ENCODE peak calls at places on chromosomes 11 and 22, in six cellular contexts. Q, D, L, R, G and U are unnamed samples.

GRCh38 chr11:12824281-12825041 is 150.2 kb downstream of the TEAD1 start:
- DNase-seq in Q (no peak), D (no peak), L (no peak), R (no peak), G (no peak), U (no peak)

GRCh38 chr11:63916837-63917684 is at the start of gene RCOR2:
- DNase-seq in Q (peak; percentile 84), D (peak; percentile 80), L (peak; percentile 95), R (peak; percentile 99), G (peak; percentile 78), U (peak; percentile 96)

GRCh38 chr11:10377182-10377581 is 72.3 kb downstream of the ADM start:
- DNase-seq in Q (no peak), D (no peak), L (no peak), R (no peak), G (no peak), U (no peak)

GRCh38 chr11:112858289-112859023 is 102.8 kb upstream of the NCAM1 start:
- DNase-seq in Q (no peak), D (no peak), L (no peak), R (no peak), G (no peak), U (no peak)

GRCh38 chr11:111719379-111719778 is 46.8 kb downstream of the PPP2R1B start:
- DNase-seq in Q (no peak), D (no peak), L (no peak), R (no peak), G (no peak), U (no peak)

GRCh38 chr22:47316020-47316419 is 553.6 kb downstream of the TBC1D22A start:
- DNase-seq in Q (no peak), D (no peak), L (no peak), R (no peak), G (peak; percentile 13), U (no peak)

GRCh38 chr22:36332623-36333331 is 55.0 kb downstream of the MYH9 start:
- DNase-seq in Q (no peak), D (peak; percentile 95), L (peak; percentile 75), R (peak; percentile 74), G (no peak), U (peak; percentile 94)

GRCh38 chr22:37417264-37417663 is 10.0 kb downstream of the ELFN2 start:
- DNase-seq in Q (no peak), D (no peak), L (no peak), R (no peak), G (no peak), U (no peak)

GRCh38 chr22:41660416-41660815 is 28.3 kb downstream of the SNU13 start:
- DNase-seq in Q (no peak), D (no peak), L (no peak), R (no peak), G (no peak), U (peak; percentile 20)

GRCh38 chr22:17980638-17981051 is 43.7 kb downstream of the MICAL3 start:
- DNase-seq in Q (no peak), D (peak; percentile 18), L (no peak), R (peak; percentile 42), G (no peak), U (no peak)

GRCh38 chr11:64283092-64283491 is 1.4 kb downstream of the BAD start:
- DNase-seq in Q (no peak), D (no peak), L (no peak), R (no peak), G (no peak), U (no peak)

GRCh38 chr11:134987828-134988227 is 575.8 kb upstream of the B3GAT1 start:
- DNase-seq in Q (no peak), D (no peak), L (no peak), R (no peak), G (no peak), U (no peak)

GRCh38 chr22:38284042-38284402 is 11.2 kb upstream of the TMEM184B start:
- DNase-seq in Q (no peak), D (peak; percentile 90), L (peak; percentile 38), R (no peak), G (no peak), U (peak; percentile 91)

GRCh38 chr11:45766469-45766868 is 38.5 kb upstream of the SLC35C1 start:
- DNase-seq in Q (no peak), D (no peak), L (no peak), R (no peak), G (no peak), U (no peak)

GRCh38 chr22:48536691-48537591 is 1290.7 kb downstream of the BRD1 start:
- DNase-seq in Q (peak; percentile 80), D (no peak), L (no peak), R (no peak), G (no peak), U (no peak)

GRCh38 chr11:92504534-92504933 is 279.9 kb downstream of the FAT3 start:
- DNase-seq in Q (no peak), D (no peak), L (no peak), R (no peak), G (no peak), U (no peak)

GRCh38 chr22:22571429-22571828 is 12.4 kb upstream of the PRAME start:
- DNase-seq in Q (no peak), D (no peak), L (no peak), R (no peak), G (no peak), U (peak; percentile 22)

GRCh38 chr11:35487532-35488078 is 37.8 kb downstream of the PAMR1 start:
- DNase-seq in Q (no peak), D (peak; percentile 80), L (peak; percentile 88), R (peak; percentile 60), G (no peak), U (peak; percentile 77)

GRCh38 chr11:10625281-10625981 is 57.0 kb upstream of the LYVE1 start:
- DNase-seq in Q (no peak), D (no peak), L (no peak), R (no peak), G (no peak), U (peak; percentile 44)

GRCh38 chr11:11078344-11078743 is 220.5 kb upstream of the ZBED5 start:
- DNase-seq in Q (no peak), D (peak; percentile 17), L (peak; percentile 54), R (no peak), G (no peak), U (no peak)

GRCh38 chr11:57476223-57476882 is 16.0 kb downstream of the RTN4RL2 start:
- DNase-seq in Q (no peak), D (no peak), L (no peak), R (peak; percentile 87), G (no peak), U (peak; percentile 70)

GRCh38 chr11:32259641-32260081 is 168.8 kb downstream of the RCN1 start:
- DNase-seq in Q (no peak), D (peak; percentile 78), L (no peak), R (no peak), G (no peak), U (no peak)